ENCODE peak calls at places on chromosomes 3 and 15, in six cellular contexts. S is astrocyte of the spinal cord, J is fibroblast of the aortic adventitia, T is bronchial epithelial cell, P is AG09309, Y is AG04449. W is an unnamed sample.

GRCh38 chr3:31178467-31178866 is 284.0 kb upstream of the GADL1 start:
- DNase-seq in S (no peak), J (no peak), T (no peak), P (no peak), Y (no peak), W (no peak)

GRCh38 chr3:20380310-20380709 is 194.3 kb upstream of the SGO1 start:
- DNase-seq in S (no peak), J (no peak), T (no peak), P (no peak), Y (no peak), W (no peak)

GRCh38 chr15:27656296-27656987 is 442.7 kb downstream of the OCA2 start:
- DNase-seq in S (no peak), J (no peak), T (no peak), P (no peak), Y (no peak), W (no peak)

GRCh38 chr3:20040476-20041196 is 390 bp downstream of the KAT2B start:
- DNase-seq in S (peak), J (peak), T (peak), P (no peak), Y (no peak), W (no peak)

GRCh38 chr15:66246937-66247336 is 6.6 kb downstream of the MEGF11 start:
- DNase-seq in S (no peak), J (no peak), T (no peak), P (no peak), Y (no peak), W (no peak)

GRCh38 chr15:50330921-50331320 is 24.1 kb downstream of the GABPB1 start:
- DNase-seq in S (no peak), J (no peak), T (no peak), P (no peak), Y (no peak), W (no peak)

GRCh38 chr3:100209948-100210776 is 50.6 kb upstream of the TBC1D23 start:
- DNase-seq in S (peak), J (peak), T (no peak), P (no peak), Y (no peak), W (no peak)

GRCh38 chr15:81256916-81257315 is 60.2 kb downstream of the IL16 start:
- DNase-seq in S (peak), J (peak), T (peak), P (peak), Y (no peak), W (no peak)

GRCh38 chr3:142987080-142987700 is 14.2 kb upstream of the U2SURP start:
- DNase-seq in S (peak), J (peak), T (peak), P (no peak), Y (no peak), W (no peak)

GRCh38 chr15:53747501-53748068 is 11.9 kb downstream of the WDR72 start:
- DNase-seq in S (no peak), J (no peak), T (no peak), P (no peak), Y (no peak), W (no peak)

GRCh38 chr3:119585867-119586570 is 6.7 kb downstream of the ADPRH start:
- DNase-seq in S (no peak), J (peak), T (no peak), P (no peak), Y (no peak), W (no peak)

GRCh38 chr3:131543714-131544113 is 40.9 kb upstream of the MRPL3 start:
- DNase-seq in S (peak), J (peak), T (peak), P (peak), Y (peak), W (no peak)

GRCh38 chr3:184772667-184773272 is 39.2 kb upstream of the VPS8 start:
- DNase-seq in S (no peak), J (no peak), T (no peak), P (no peak), Y (no peak), W (no peak)

GRCh38 chr3:184771748-184772147 is 40.2 kb upstream of the VPS8 start:
- DNase-seq in S (no peak), J (no peak), T (no peak), P (no peak), Y (no peak), W (no peak)

GRCh38 chr3:184771158-184771730 is 40.7 kb upstream of the VPS8 start:
- DNase-seq in S (no peak), J (no peak), T (no peak), P (no peak), Y (no peak), W (no peak)

GRCh38 chr3:184769771-184770170 is 42.2 kb upstream of the VPS8 start:
- DNase-seq in S (no peak), J (no peak), T (peak), P (no peak), Y (no peak), W (no peak)

GRCh38 chr3:184770541-184770940 is 41.4 kb upstream of the VPS8 start:
- DNase-seq in S (no peak), J (no peak), T (no peak), P (no peak), Y (no peak), W (no peak)
- H3K4me3 ChIP-seq in S (no peak), J (no peak), T (no peak), P (no peak), Y (no peak), W (no peak)

GRCh38 chr3:181694805-181695660 is 16.7 kb upstream of the SOX2 start:
- DNase-seq in S (peak), J (peak), T (peak), P (no peak), Y (no peak), W (no peak)

GRCh38 chr3:181696641-181697230 is 15.0 kb upstream of the SOX2 start:
- DNase-seq in S (no peak), J (no peak), T (no peak), P (no peak), Y (no peak), W (no peak)

GRCh38 chr3:181698263-181698944 is 13.3 kb upstream of the SOX2 start:
- DNase-seq in S (no peak), J (no peak), T (peak), P (no peak), Y (no peak), W (no peak)

GRCh38 chr3:181693280-181693679 is 18.4 kb upstream of the SOX2 start:
- DNase-seq in S (no peak), J (no peak), T (no peak), P (no peak), Y (no peak), W (no peak)

GRCh38 chr3:181695661-181696491 is 15.8 kb upstream of the SOX2 start:
- DNase-seq in S (peak), J (peak), T (no peak), P (no peak), Y (no peak), W (no peak)
- H3K4me3 ChIP-seq in S (peak), J (peak), T (peak), P (peak), Y (peak), W (peak)

DNA sequence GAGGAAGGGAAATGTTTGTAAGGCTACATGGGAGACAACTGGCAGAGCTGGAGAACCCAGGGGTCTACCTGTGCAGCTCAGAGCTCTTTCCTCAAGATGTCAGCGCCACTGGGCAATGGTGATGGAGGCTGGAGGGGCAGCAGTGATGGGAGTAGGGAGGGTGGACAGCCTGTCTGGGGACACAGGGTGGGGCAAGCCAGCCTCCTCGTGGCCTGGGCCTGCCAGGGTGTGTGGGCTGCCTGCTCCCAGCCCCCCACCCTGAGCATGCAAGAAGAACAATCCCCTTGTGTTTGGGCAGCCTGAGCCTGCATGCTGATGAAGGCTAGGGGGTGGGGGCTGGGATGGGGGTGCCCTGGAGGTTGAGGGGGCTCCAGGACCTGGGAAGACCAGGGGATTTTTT is 1.2 kb downstream of the PCBP4 start:
- DNase-seq in S (no peak), J (no peak), T (no peak), P (no peak), Y (no peak), W (no peak)
- H3K4me3 ChIP-seq in S (peak), J (peak), T (no peak), P (peak), Y (peak), W (no peak)

DNA sequence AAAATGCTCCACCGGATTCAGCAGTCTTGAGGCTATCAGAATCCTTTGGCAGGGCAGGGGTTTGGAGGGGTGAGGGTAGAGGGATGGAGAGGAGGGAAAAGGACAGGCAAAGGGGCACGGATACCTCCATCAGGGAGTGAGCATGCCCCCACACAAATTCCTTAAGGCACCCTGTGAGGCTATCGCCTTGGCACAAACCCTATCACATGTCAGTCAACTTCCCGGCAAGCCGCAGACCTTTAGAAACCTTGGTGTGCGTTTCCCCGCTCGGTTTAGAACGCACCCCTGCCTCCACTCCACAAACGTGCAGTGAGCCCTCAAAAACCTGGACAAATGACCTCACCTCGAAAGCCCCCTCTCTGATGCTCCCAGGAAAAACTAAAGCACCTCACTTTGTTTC is 422 bp upstream of the SETMAR start:
- DNase-seq in S (no peak), J (no peak), T (no peak), P (no peak), Y (no peak), W (no peak)
- H3K4me3 ChIP-seq in S (peak), J (peak), T (peak), P (peak), Y (peak), W (peak)

GRCh38 chr15:101010781-101011180 is 91.6 kb downstream of the LRRK1 start:
- DNase-seq in S (no peak), J (no peak), T (no peak), P (no peak), Y (no peak), W (no peak)

GRCh38 chr15:101006931-101007687 is 88.0 kb downstream of the LRRK1 start:
- DNase-seq in S (peak), J (peak), T (peak), P (peak), Y (no peak), W (no peak)

GRCh38 chr15:101011582-101011981 is 92.4 kb downstream of the LRRK1 start:
- DNase-seq in S (no peak), J (no peak), T (no peak), P (no peak), Y (no peak), W (no peak)

GRCh38 chr15:101008158-101009139 is 89.3 kb downstream of the LRRK1 start:
- DNase-seq in S (peak), J (peak), T (peak), P (no peak), Y (no peak), W (no peak)

DNA sequence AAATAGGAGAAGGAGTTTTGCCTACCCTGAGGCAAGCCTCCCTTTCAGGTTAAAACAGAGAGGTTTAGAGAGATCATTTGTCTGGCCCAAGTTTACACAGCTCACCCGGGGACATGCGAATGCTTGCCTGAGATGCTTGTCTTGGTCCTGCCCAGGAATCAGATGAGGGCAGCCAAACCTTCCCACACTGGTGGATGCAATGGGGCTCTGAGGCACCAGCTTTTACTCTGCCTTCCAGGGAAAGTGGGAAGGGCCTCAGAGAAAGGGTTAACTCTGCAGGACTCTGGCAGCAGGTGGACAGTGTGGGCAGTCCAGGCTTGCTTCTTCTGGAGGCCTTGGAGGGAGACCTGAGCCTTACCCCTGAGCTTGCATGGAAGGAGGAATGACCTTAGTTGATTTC is 90.0 kb downstream of the LRRK1 start:
- DNase-seq in S (no peak), J (no peak), T (no peak), P (no peak), Y (no peak), W (no peak)
- H3K4me3 ChIP-seq in S (no peak), J (no peak), T (no peak), P (no peak), Y (no peak), W (peak)

GRCh38 chr3:152381881-152382295 is 113.2 kb downstream of the MBNL1 start:
- DNase-seq in S (no peak), J (no peak), T (no peak), P (no peak), Y (no peak), W (no peak)
- H3K4me3 ChIP-seq in S (no peak), J (no peak), T (peak), P (no peak), Y (no peak), W (peak)

GRCh38 chr3:13785351-13785750 is 94.5 kb downstream of the WNT7A start:
- DNase-seq in S (no peak), J (no peak), T (no peak), P (no peak), Y (no peak), W (no peak)

GRCh38 chr3:13783556-13783955 is 96.3 kb downstream of the WNT7A start:
- DNase-seq in S (no peak), J (no peak), T (no peak), P (no peak), Y (no peak), W (no peak)

GRCh38 chr3:13787533-13787932 is 92.3 kb downstream of the WNT7A start:
- DNase-seq in S (no peak), J (no peak), T (no peak), P (no peak), Y (no peak), W (no peak)

GRCh38 chr3:13786811-13787210 is 93.1 kb downstream of the WNT7A start:
- DNase-seq in S (no peak), J (no peak), T (no peak), P (no peak), Y (no peak), W (no peak)

DNA sequence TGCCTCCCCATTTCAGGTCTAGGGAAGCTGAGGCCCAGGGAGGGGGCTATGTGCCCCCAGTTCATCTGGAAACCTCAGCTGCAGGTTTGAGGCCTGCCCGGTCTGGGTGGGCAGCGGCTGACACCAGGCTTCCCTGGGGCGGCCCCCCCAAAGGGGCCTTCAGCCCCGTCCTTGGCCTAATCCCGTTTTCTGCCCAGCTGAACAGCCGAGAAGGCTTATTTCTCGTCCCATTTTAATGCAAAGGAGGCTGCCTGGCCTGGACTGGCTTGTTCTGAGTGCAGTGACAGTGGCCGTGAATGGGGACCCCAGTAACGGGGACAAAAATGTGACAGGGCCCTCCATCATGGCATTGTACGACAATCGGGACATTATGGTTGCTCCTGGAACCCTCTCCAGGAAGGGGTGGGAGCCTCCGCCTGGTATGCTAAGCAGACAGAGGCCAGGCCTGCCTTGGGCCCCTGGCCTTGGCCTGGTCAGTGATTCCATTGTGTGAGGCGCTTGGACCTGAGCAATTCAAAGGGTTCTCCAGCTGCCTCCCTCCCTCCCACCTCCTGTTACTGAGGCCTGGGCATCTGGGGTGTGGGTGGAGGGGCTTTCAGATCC is 93.9 kb downstream of the WNT7A start:
- DNase-seq in S (no peak), J (no peak), T (no peak), P (no peak), Y (no peak), W (no peak)
- H3K4me3 ChIP-seq in S (no peak), J (no peak), T (no peak), P (no peak), Y (no peak), W (no peak)

GRCh38 chr3:62365311-62366092 is 7.8 kb downstream of the FEZF2 start:
- DNase-seq in S (no peak), J (no peak), T (no peak), P (no peak), Y (no peak), W (no peak)
- H3K4me3 ChIP-seq in S (no peak), J (no peak), T (no peak), P (no peak), Y (no peak), W (no peak)

W was measured in epithelial cell of proximal tubule.